ENCODE peak calls at places on chromosomes 12 and 14, in five cellular contexts. One of them, this sample, is unnamed.

GRCh38 chr12:65443038-65443437 is 164.6 kb downstream of the MSRB3 start:
- DNase-seq in left cardiac atrium: no peak
- DNase-seq in NCI-H510A: no peak
- DNase-seq in head of caudate nucleus: no peak
- DNase-seq in hypothalamus: no peak
- DNase-seq in this sample: no peak

GRCh38 chr14:37858733-37859132 is 263.3 kb downstream of the TTC6 start:
- DNase-seq in left cardiac atrium: no peak
- DNase-seq in NCI-H510A: no peak
- DNase-seq in head of caudate nucleus: no peak
- DNase-seq in hypothalamus: no peak
- DNase-seq in this sample: no peak

GRCh38 chr12:12903642-12904609 is 12.6 kb downstream of the GPRC5A start:
- DNase-seq in left cardiac atrium: no peak
- DNase-seq in NCI-H510A: no peak
- DNase-seq in head of caudate nucleus: no peak
- DNase-seq in hypothalamus: no peak
- DNase-seq in this sample: no peak

GRCh38 chr14:86430807-86431206 is 900.9 kb downstream of the FLRT2 start:
- DNase-seq in left cardiac atrium: no peak
- DNase-seq in NCI-H510A: no peak
- DNase-seq in head of caudate nucleus: no peak
- DNase-seq in hypothalamus: no peak
- DNase-seq in this sample: no peak

GRCh38 chr12:102685841-102686240 is 205.5 kb upstream of the IGF1 start:
- DNase-seq in left cardiac atrium: no peak
- DNase-seq in NCI-H510A: no peak
- DNase-seq in head of caudate nucleus: no peak
- DNase-seq in hypothalamus: no peak
- DNase-seq in this sample: no peak

GRCh38 chr12:9961901-9962300 is 9.3 kb upstream of the CLEC12A start:
- DNase-seq in left cardiac atrium: no peak
- DNase-seq in NCI-H510A: no peak
- DNase-seq in head of caudate nucleus: no peak
- DNase-seq in hypothalamus: no peak
- DNase-seq in this sample: no peak

GRCh38 chr14:87457727-87458126 is 535.3 kb downstream of the GALC start:
- DNase-seq in left cardiac atrium: no peak
- DNase-seq in NCI-H510A: no peak
- DNase-seq in head of caudate nucleus: no peak
- DNase-seq in hypothalamus: no peak
- DNase-seq in this sample: no peak

GRCh38 chr12:52622349-52622748 is 4.0 kb upstream of the KRT73 start:
- DNase-seq in left cardiac atrium: no peak
- DNase-seq in NCI-H510A: no peak
- DNase-seq in head of caudate nucleus: peak; percentile 0
- DNase-seq in hypothalamus: no peak
- DNase-seq in this sample: no peak

GRCh38 chr12:119797090-119797489 is 80.0 kb downstream of the CIT start:
- DNase-seq in left cardiac atrium: no peak
- DNase-seq in NCI-H510A: no peak
- DNase-seq in head of caudate nucleus: no peak
- DNase-seq in hypothalamus: no peak
- DNase-seq in this sample: no peak

GRCh38 chr14:96256420-96256819 is 410 bp downstream of the BDKRB1 start:
- DNase-seq in left cardiac atrium: no peak
- DNase-seq in NCI-H510A: no peak
- DNase-seq in head of caudate nucleus: no peak
- DNase-seq in hypothalamus: no peak
- DNase-seq in this sample: no peak

GRCh38 chr14:103401223-103402214 is 16.3 kb downstream of the MARK3 start:
- DNase-seq in left cardiac atrium: no peak
- DNase-seq in NCI-H510A: no peak
- DNase-seq in head of caudate nucleus: no peak
- DNase-seq in hypothalamus: no peak
- DNase-seq in this sample: peak; percentile 88

GRCh38 chr12:123067654-123068053 is 83.2 kb downstream of the PITPNM2 start:
- DNase-seq in left cardiac atrium: no peak
- DNase-seq in NCI-H510A: no peak
- DNase-seq in head of caudate nucleus: no peak
- DNase-seq in hypothalamus: peak; percentile 53
- DNase-seq in this sample: no peak

GRCh38 chr12:53046655-53047220 is 3.1 kb upstream of the TNS2 start:
- DNase-seq in left cardiac atrium: peak; percentile 92
- DNase-seq in NCI-H510A: peak; percentile 67
- DNase-seq in head of caudate nucleus: no peak
- DNase-seq in hypothalamus: peak; percentile 84
- DNase-seq in this sample: peak; percentile 76

GRCh38 chr12:94248582-94248981 is 100.2 kb downstream of the PLXNC1 start:
- DNase-seq in left cardiac atrium: no peak
- DNase-seq in NCI-H510A: no peak
- DNase-seq in head of caudate nucleus: no peak
- DNase-seq in hypothalamus: no peak
- DNase-seq in this sample: no peak

GRCh38 chr12:25976289-25976688 is 17.8 kb downstream of the RASSF8 start:
- DNase-seq in left cardiac atrium: no peak
- DNase-seq in NCI-H510A: no peak
- DNase-seq in head of caudate nucleus: no peak
- DNase-seq in hypothalamus: no peak
- DNase-seq in this sample: no peak

GRCh38 chr12:77131977-77132490 is 66.7 kb upstream of the E2F7 start:
- DNase-seq in left cardiac atrium: no peak
- DNase-seq in NCI-H510A: peak; percentile 12
- DNase-seq in head of caudate nucleus: no peak
- DNase-seq in hypothalamus: no peak
- DNase-seq in this sample: no peak

GRCh38 chr12:116002890-116003536 is 274.5 kb downstream of the MED13L start:
- DNase-seq in left cardiac atrium: no peak
- DNase-seq in NCI-H510A: no peak
- DNase-seq in head of caudate nucleus: no peak
- DNase-seq in hypothalamus: no peak
- DNase-seq in this sample: no peak

GRCh38 chr12:59780605-59781135 is 184.8 kb downstream of the SLC16A7 start:
- DNase-seq in left cardiac atrium: no peak
- DNase-seq in NCI-H510A: no peak
- DNase-seq in head of caudate nucleus: peak; percentile 20
- DNase-seq in hypothalamus: no peak
- DNase-seq in this sample: peak; percentile 53

GRCh38 chr14:74578479-74578878 is 33.6 kb downstream of the LTBP2 start:
- DNase-seq in left cardiac atrium: no peak
- DNase-seq in NCI-H510A: no peak
- DNase-seq in head of caudate nucleus: no peak
- DNase-seq in hypothalamus: no peak
- DNase-seq in this sample: no peak

GRCh38 chr12:62466018-62466595 is 519 bp upstream of the MON2 start:
- DNase-seq in left cardiac atrium: peak; percentile 33
- DNase-seq in NCI-H510A: no peak
- DNase-seq in head of caudate nucleus: peak; percentile 26
- DNase-seq in hypothalamus: no peak
- DNase-seq in this sample: no peak

GRCh38 chr12:107472308-107472707 is 213.3 kb upstream of the PWP1 start:
- DNase-seq in left cardiac atrium: no peak
- DNase-seq in NCI-H510A: no peak
- DNase-seq in head of caudate nucleus: no peak
- DNase-seq in hypothalamus: no peak
- DNase-seq in this sample: no peak

GRCh38 chr14:36664322-36665193 is 2.9 kb downstream of the PAX9 start:
- DNase-seq in left cardiac atrium: no peak
- DNase-seq in NCI-H510A: no peak
- DNase-seq in head of caudate nucleus: no peak
- DNase-seq in hypothalamus: no peak
- DNase-seq in this sample: no peak

GRCh38 chr12:8559676-8560075 is 19.0 kb upstream of the CLEC4E start:
- DNase-seq in left cardiac atrium: no peak
- DNase-seq in NCI-H510A: no peak
- DNase-seq in head of caudate nucleus: no peak
- DNase-seq in hypothalamus: no peak
- DNase-seq in this sample: no peak

GRCh38 chr12:57377103-57377840 is 53.6 kb downstream of the R3HDM2 start:
- DNase-seq in left cardiac atrium: no peak
- DNase-seq in NCI-H510A: no peak
- DNase-seq in head of caudate nucleus: no peak
- DNase-seq in hypothalamus: no peak
- DNase-seq in this sample: no peak